ENCODE peak calls at places on chromosomes 13 and 19, in nine cellular contexts. One of them, this sample, is unnamed.
A peak's percentile ranks its signal among the peaks of the same experiment; 100 is the strongest.

GRCh38 chr19:56595548-56595899 is 422 bp downstream of the ZNF71 start:
- DNase-seq in small intestine: no peak
- DNase-seq in fibroblast of the aortic adventitia: no peak
- DNase-seq in C1 segment of cervical spinal cord: no peak
- DNase-seq in AG09319: no peak
- DNase-seq in AG09309: no peak
- DNase-seq in pons: no peak
- DNase-seq in left cardiac atrium: no peak
- DNase-seq in occipital lobe: no peak
- DNase-seq in this sample: no peak

GRCh38 chr19:342801-343421 is 1.7 kb downstream of the MIER2 start:
- DNase-seq in pons: peak; percentile 78
- DNase-seq in fibroblast of the aortic adventitia: peak; percentile 91
- DNase-seq in occipital lobe: no peak
- DNase-seq in C1 segment of cervical spinal cord: peak; percentile 22
- DNase-seq in small intestine: no peak
- DNase-seq in AG09319: peak; percentile 38
- DNase-seq in AG09309: peak; percentile 77
- DNase-seq in left cardiac atrium: peak; percentile 87
- DNase-seq in this sample: no peak

GRCh38 chr13:22897571-22898314 is 283.0 kb upstream of the SGCG start:
- DNase-seq in AG09309: no peak
- DNase-seq in small intestine: no peak
- DNase-seq in occipital lobe: no peak
- DNase-seq in C1 segment of cervical spinal cord: no peak
- DNase-seq in AG09319: no peak
- DNase-seq in pons: no peak
- DNase-seq in fibroblast of the aortic adventitia: no peak
- DNase-seq in left cardiac atrium: no peak
- DNase-seq in this sample: no peak

GRCh38 chr19:17346109-17346671 is 8.8 kb downstream of the GTPBP3 start:
- DNase-seq in AG09319: no peak
- DNase-seq in left cardiac atrium: peak; percentile 82
- DNase-seq in occipital lobe: peak; percentile 29
- DNase-seq in C1 segment of cervical spinal cord: peak; percentile 50
- DNase-seq in pons: peak; percentile 34
- DNase-seq in AG09309: no peak
- DNase-seq in fibroblast of the aortic adventitia: peak; percentile 64
- DNase-seq in small intestine: peak; percentile 60
- DNase-seq in this sample: peak; percentile 76

GRCh38 chr13:36217456-36217855 is 3.1 kb upstream of the SOHLH2 start:
- DNase-seq in small intestine: no peak
- DNase-seq in left cardiac atrium: no peak
- DNase-seq in occipital lobe: no peak
- DNase-seq in pons: no peak
- DNase-seq in AG09309: no peak
- DNase-seq in AG09319: no peak
- DNase-seq in fibroblast of the aortic adventitia: no peak
- DNase-seq in C1 segment of cervical spinal cord: no peak
- DNase-seq in this sample: no peak

GRCh38 chr13:106589716-106590115 is 21.8 kb upstream of the ARGLU1 start:
- DNase-seq in small intestine: no peak
- DNase-seq in pons: no peak
- DNase-seq in AG09309: no peak
- DNase-seq in AG09319: no peak
- DNase-seq in occipital lobe: no peak
- DNase-seq in C1 segment of cervical spinal cord: no peak
- DNase-seq in left cardiac atrium: no peak
- DNase-seq in fibroblast of the aortic adventitia: no peak
- DNase-seq in this sample: no peak

GRCh38 chr19:1955171-1956142 is 14.5 kb downstream of the CSNK1G2 start:
- DNase-seq in AG09309: no peak
- DNase-seq in pons: no peak
- DNase-seq in AG09319: no peak
- DNase-seq in fibroblast of the aortic adventitia: no peak
- DNase-seq in C1 segment of cervical spinal cord: no peak
- DNase-seq in small intestine: no peak
- DNase-seq in occipital lobe: no peak
- DNase-seq in left cardiac atrium: no peak
- DNase-seq in this sample: no peak

GRCh38 chr19:49064768-49065611 is at the start of gene NTF4:
- DNase-seq in AG09309: no peak
- DNase-seq in AG09319: no peak
- DNase-seq in fibroblast of the aortic adventitia: no peak
- DNase-seq in small intestine: peak; percentile 27
- DNase-seq in C1 segment of cervical spinal cord: no peak
- DNase-seq in left cardiac atrium: no peak
- DNase-seq in pons: no peak
- DNase-seq in occipital lobe: no peak
- DNase-seq in this sample: no peak

GRCh38 chr13:29239653-29240525 is 355.6 kb downstream of the SLC7A1 start:
- DNase-seq in AG09319: no peak
- DNase-seq in pons: no peak
- DNase-seq in left cardiac atrium: no peak
- DNase-seq in C1 segment of cervical spinal cord: no peak
- DNase-seq in AG09309: no peak
- DNase-seq in small intestine: no peak
- DNase-seq in occipital lobe: no peak
- DNase-seq in fibroblast of the aortic adventitia: no peak
- DNase-seq in this sample: no peak

GRCh38 chr19:12767150-12767549 is 8.2 kb downstream of the HOOK2 start:
- DNase-seq in left cardiac atrium: no peak
- DNase-seq in small intestine: no peak
- DNase-seq in C1 segment of cervical spinal cord: no peak
- DNase-seq in AG09309: no peak
- DNase-seq in fibroblast of the aortic adventitia: no peak
- DNase-seq in pons: no peak
- DNase-seq in occipital lobe: no peak
- DNase-seq in AG09319: no peak
- DNase-seq in this sample: no peak

GRCh38 chr19:14127929-14128509 is 8.4 kb downstream of the ASF1B start:
- DNase-seq in AG09319: no peak
- DNase-seq in small intestine: no peak
- DNase-seq in C1 segment of cervical spinal cord: no peak
- DNase-seq in fibroblast of the aortic adventitia: no peak
- DNase-seq in left cardiac atrium: no peak
- DNase-seq in pons: peak; percentile 68
- DNase-seq in AG09309: no peak
- DNase-seq in occipital lobe: no peak
- DNase-seq in this sample: no peak

GRCh38 chr19:34345934-34346333 is 19.1 kb upstream of the GPI start:
- DNase-seq in AG09309: no peak
- DNase-seq in small intestine: peak; percentile 91
- DNase-seq in C1 segment of cervical spinal cord: peak; percentile 59
- DNase-seq in occipital lobe: peak; percentile 59
- DNase-seq in left cardiac atrium: peak; percentile 61
- DNase-seq in AG09319: no peak
- DNase-seq in pons: peak; percentile 87
- DNase-seq in fibroblast of the aortic adventitia: peak; percentile 70
- DNase-seq in this sample: peak; percentile 84

GRCh38 chr13:106297283-106297682 is 238.2 kb downstream of the EFNB2 start:
- DNase-seq in small intestine: peak; percentile 43
- DNase-seq in left cardiac atrium: no peak
- DNase-seq in AG09319: no peak
- DNase-seq in occipital lobe: no peak
- DNase-seq in C1 segment of cervical spinal cord: no peak
- DNase-seq in fibroblast of the aortic adventitia: no peak
- DNase-seq in AG09309: no peak
- DNase-seq in pons: no peak
- DNase-seq in this sample: no peak

GRCh38 chr13:105035092-105035491 is 1500.4 kb downstream of the EFNB2 start:
- DNase-seq in small intestine: no peak
- DNase-seq in AG09319: no peak
- DNase-seq in pons: no peak
- DNase-seq in left cardiac atrium: no peak
- DNase-seq in occipital lobe: no peak
- DNase-seq in fibroblast of the aortic adventitia: no peak
- DNase-seq in AG09309: no peak
- DNase-seq in C1 segment of cervical spinal cord: no peak
- DNase-seq in this sample: no peak

GRCh38 chr13:22934744-22935523 is 245.8 kb upstream of the SGCG start:
- DNase-seq in left cardiac atrium: no peak
- DNase-seq in AG09309: no peak
- DNase-seq in small intestine: no peak
- DNase-seq in fibroblast of the aortic adventitia: no peak
- DNase-seq in pons: no peak
- DNase-seq in occipital lobe: no peak
- DNase-seq in C1 segment of cervical spinal cord: no peak
- DNase-seq in AG09319: no peak
- DNase-seq in this sample: no peak

GRCh38 chr19:48754950-48755645 is at the start of gene FGF21:
- DNase-seq in fibroblast of the aortic adventitia: no peak
- DNase-seq in AG09319: no peak
- DNase-seq in pons: no peak
- DNase-seq in left cardiac atrium: no peak
- DNase-seq in C1 segment of cervical spinal cord: no peak
- DNase-seq in small intestine: no peak
- DNase-seq in occipital lobe: no peak
- DNase-seq in AG09309: no peak
- DNase-seq in this sample: no peak

GRCh38 chr19:45331411-45331810 is 8.7 kb upstream of the CKM start:
- DNase-seq in pons: no peak
- DNase-seq in left cardiac atrium: no peak
- DNase-seq in occipital lobe: no peak
- DNase-seq in AG09309: no peak
- DNase-seq in fibroblast of the aortic adventitia: no peak
- DNase-seq in small intestine: no peak
- DNase-seq in C1 segment of cervical spinal cord: no peak
- DNase-seq in AG09319: no peak
- DNase-seq in this sample: no peak

GRCh38 chr19:42069619-42070293 is at the start of gene GRIK5:
- DNase-seq in AG09319: no peak
- DNase-seq in pons: no peak
- DNase-seq in small intestine: no peak
- DNase-seq in fibroblast of the aortic adventitia: no peak
- DNase-seq in occipital lobe: peak; percentile 41
- DNase-seq in left cardiac atrium: peak; percentile 17
- DNase-seq in AG09309: no peak
- DNase-seq in C1 segment of cervical spinal cord: no peak
- DNase-seq in this sample: peak; percentile 57

GRCh38 chr19:43747557-43748204 is 7.1 kb downstream of the SMG9 start:
- DNase-seq in left cardiac atrium: no peak
- DNase-seq in AG09309: no peak
- DNase-seq in occipital lobe: no peak
- DNase-seq in fibroblast of the aortic adventitia: no peak
- DNase-seq in pons: no peak
- DNase-seq in C1 segment of cervical spinal cord: no peak
- DNase-seq in AG09319: no peak
- DNase-seq in small intestine: no peak
- DNase-seq in this sample: no peak

GRCh38 chr19:22256856-22257255 is 29.4 kb upstream of the ZNF729 start:
- DNase-seq in pons: no peak
- DNase-seq in C1 segment of cervical spinal cord: no peak
- DNase-seq in occipital lobe: no peak
- DNase-seq in fibroblast of the aortic adventitia: no peak
- DNase-seq in AG09319: no peak
- DNase-seq in left cardiac atrium: no peak
- DNase-seq in small intestine: no peak
- DNase-seq in AG09309: no peak
- DNase-seq in this sample: no peak

GRCh38 chr13:114108141-114108761 is 24.2 kb downstream of the RASA3 start:
- DNase-seq in fibroblast of the aortic adventitia: no peak
- DNase-seq in AG09309: no peak
- DNase-seq in small intestine: no peak
- DNase-seq in AG09319: no peak
- DNase-seq in left cardiac atrium: peak; percentile 17
- DNase-seq in pons: no peak
- DNase-seq in occipital lobe: no peak
- DNase-seq in C1 segment of cervical spinal cord: no peak
- DNase-seq in this sample: no peak

GRCh38 chr19:39448271-39448670 is 2.9 kb downstream of the SUPT5H start:
- DNase-seq in AG09319: no peak
- DNase-seq in occipital lobe: no peak
- DNase-seq in pons: no peak
- DNase-seq in left cardiac atrium: no peak
- DNase-seq in AG09309: no peak
- DNase-seq in fibroblast of the aortic adventitia: no peak
- DNase-seq in C1 segment of cervical spinal cord: no peak
- DNase-seq in small intestine: no peak
- DNase-seq in this sample: no peak

GRCh38 chr13:30154931-30155330 is 152.4 kb downstream of the KATNAL1 start:
- DNase-seq in small intestine: no peak
- DNase-seq in occipital lobe: no peak
- DNase-seq in AG09309: no peak
- DNase-seq in AG09319: no peak
- DNase-seq in fibroblast of the aortic adventitia: no peak
- DNase-seq in C1 segment of cervical spinal cord: no peak
- DNase-seq in pons: no peak
- DNase-seq in left cardiac atrium: no peak
- DNase-seq in this sample: no peak

GRCh38 chr19:40389404-40390083 is 437 bp downstream of the HIPK4 start:
- DNase-seq in AG09319: no peak
- DNase-seq in pons: no peak
- DNase-seq in C1 segment of cervical spinal cord: no peak
- DNase-seq in occipital lobe: no peak
- DNase-seq in small intestine: no peak
- DNase-seq in left cardiac atrium: no peak
- DNase-seq in fibroblast of the aortic adventitia: no peak
- DNase-seq in AG09309: no peak
- DNase-seq in this sample: no peak

GRCh38 chr13:90455861-90456260 is 891.6 kb upstream of the MIR17HG start:
- DNase-seq in AG09319: no peak
- DNase-seq in left cardiac atrium: no peak
- DNase-seq in small intestine: no peak
- DNase-seq in C1 segment of cervical spinal cord: no peak
- DNase-seq in fibroblast of the aortic adventitia: no peak
- DNase-seq in occipital lobe: no peak
- DNase-seq in AG09309: no peak
- DNase-seq in pons: no peak
- DNase-seq in this sample: no peak

GRCh38 chr19:13850910-13851753 is 25.8 kb upstream of the NANOS3 start:
- DNase-seq in left cardiac atrium: peak; percentile 92
- DNase-seq in pons: peak; percentile 56
- DNase-seq in AG09309: no peak
- DNase-seq in occipital lobe: peak; percentile 51
- DNase-seq in AG09319: peak; percentile 83
- DNase-seq in small intestine: peak; percentile 83
- DNase-seq in fibroblast of the aortic adventitia: peak; percentile 94
- DNase-seq in C1 segment of cervical spinal cord: peak; percentile 68
- DNase-seq in this sample: peak; percentile 52

GRCh38 chr19:41753936-41754529 is 1.3 kb upstream of the CEACAM6 start:
- DNase-seq in pons: peak; percentile 14
- DNase-seq in C1 segment of cervical spinal cord: no peak
- DNase-seq in small intestine: peak; percentile 62
- DNase-seq in occipital lobe: no peak
- DNase-seq in AG09309: no peak
- DNase-seq in fibroblast of the aortic adventitia: peak; percentile 22
- DNase-seq in AG09319: no peak
- DNase-seq in left cardiac atrium: no peak
- DNase-seq in this sample: peak; percentile 36

GRCh38 chr19:35281303-35281702 is 1.0 kb upstream of the HAMP start:
- DNase-seq in left cardiac atrium: no peak
- DNase-seq in pons: no peak
- DNase-seq in AG09309: no peak
- DNase-seq in fibroblast of the aortic adventitia: no peak
- DNase-seq in occipital lobe: no peak
- DNase-seq in C1 segment of cervical spinal cord: no peak
- DNase-seq in small intestine: no peak
- DNase-seq in AG09319: no peak
- DNase-seq in this sample: no peak

GRCh38 chr19:39171479-39172465 is 25.0 kb upstream of the NCCRP1 start:
- DNase-seq in AG09309: no peak
- DNase-seq in pons: no peak
- DNase-seq in small intestine: no peak
- DNase-seq in left cardiac atrium: no peak
- DNase-seq in AG09319: no peak
- DNase-seq in C1 segment of cervical spinal cord: no peak
- DNase-seq in occipital lobe: no peak
- DNase-seq in fibroblast of the aortic adventitia: no peak
- DNase-seq in this sample: peak; percentile 80

GRCh38 chr19:6694147-6694815 is 24.3 kb upstream of the TNFSF14 start:
- DNase-seq in AG09319: no peak
- DNase-seq in pons: no peak
- DNase-seq in C1 segment of cervical spinal cord: no peak
- DNase-seq in occipital lobe: no peak
- DNase-seq in AG09309: no peak
- DNase-seq in fibroblast of the aortic adventitia: no peak
- DNase-seq in small intestine: no peak
- DNase-seq in left cardiac atrium: no peak
- DNase-seq in this sample: no peak

GRCh38 chr19:1577090-1577928 is 9.2 kb upstream of the MEX3D start:
- DNase-seq in pons: no peak
- DNase-seq in AG09319: no peak
- DNase-seq in fibroblast of the aortic adventitia: no peak
- DNase-seq in C1 segment of cervical spinal cord: no peak
- DNase-seq in occipital lobe: no peak
- DNase-seq in AG09309: no peak
- DNase-seq in small intestine: peak; percentile 47
- DNase-seq in left cardiac atrium: no peak
- DNase-seq in this sample: no peak